ENCODE peak calls at places on chromosomes 1 and 21, in eight cellular contexts. G is fibroblast of the aortic adventitia; W is A549; C is activated CD8-positive, alpha-beta T cell treated with anti-CD3 and anti-CD28 coated beads for 36 hours; X is cardiac muscle cell; S is lower lobe of right lung; I is GM06990; V is CD4-positive, alpha-beta T cell. B is an unnamed sample.
A peak's percentile ranks its signal among the peaks of the same experiment; 100 is the strongest.

GRCh38 chr1:33321178-33321577 is 280 bp upstream of the A3GALT2 start:
- DNase-seq in V (no peak), G (no peak), C (no peak), X (no peak), W (no peak), I (no peak), S (peak; percentile 16), B (no peak)

GRCh38 chr1:149885364-149886111 is 13.8 kb upstream of the BOLA1 start:
- DNase-seq in C (peak; percentile 88), G (peak; percentile 83), S (peak; percentile 93), I (peak; percentile 86), W (peak; percentile 88), V (peak; percentile 54), X (peak; percentile 81), B (peak; percentile 93)

GRCh38 chr1:228034954-228035837 is 28.4 kb downstream of the WNT3A start:
- DNase-seq in X (no peak), S (no peak), V (no peak), C (no peak), I (no peak), G (no peak), W (no peak), B (no peak)

GRCh38 chr1:68107771-68108170 is 57.3 kb upstream of the DIRAS3 start:
- DNase-seq in W (no peak), V (no peak), S (no peak), G (peak; percentile 61), I (no peak), X (peak; percentile 54), C (no peak), B (no peak)

GRCh38 chr21:44304041-44304738 is 4.3 kb downstream of the PFKL start:
- DNase-seq in I (no peak), X (no peak), C (no peak), G (no peak), W (no peak), V (no peak), S (no peak), B (no peak)

GRCh38 chr1:70038025-70038424 is 167.4 kb downstream of the LRRC40 start:
- DNase-seq in C (no peak), W (no peak), I (no peak), S (no peak), X (peak; percentile 33), V (no peak), G (no peak), B (no peak)

GRCh38 chr1:157088607-157089006 is 11.0 kb downstream of the ETV3L start:
- DNase-seq in I (no peak), C (no peak), X (no peak), W (no peak), G (no peak), V (no peak), S (no peak), B (peak; percentile 59)

GRCh38 chr1:22645936-22646335 is 2.5 kb downstream of the C1QC start:
- DNase-seq in S (peak; percentile 73), W (no peak), C (no peak), V (no peak), I (no peak), G (no peak), X (no peak), B (no peak)

GRCh38 chr21:46062471-46063211 is 35.3 kb upstream of the COL6A2 start:
- DNase-seq in I (no peak), C (no peak), V (no peak), W (no peak), G (no peak), X (no peak), S (no peak), B (no peak)

GRCh38 chr1:45884700-45885099 is 81.3 kb downstream of the MAST2 start:
- DNase-seq in X (no peak), C (no peak), W (peak; percentile 55), G (no peak), I (no peak), S (no peak), V (no peak), B (peak; percentile 63)

GRCh38 chr21:26001356-26001755 is 169.2 kb downstream of the APP start:
- DNase-seq in S (no peak), V (no peak), W (no peak), C (no peak), I (no peak), X (no peak), G (no peak), B (no peak)

GRCh38 chr1:58456470-58456869 is 90.1 kb downstream of the OMA1 start:
- DNase-seq in W (no peak), V (no peak), S (no peak), X (no peak), C (no peak), I (no peak), G (peak; percentile 51), B (no peak)

GRCh38 chr21:25647632-25648031 is 8.6 kb downstream of the JAM2 start:
- DNase-seq in X (no peak), W (no peak), G (no peak), V (no peak), S (no peak), I (no peak), C (no peak), B (no peak)

GRCh38 chr1:77514871-77515776 is 167.3 kb downstream of the ZZZ3 start:
- DNase-seq in I (no peak), G (peak; percentile 36), V (no peak), S (no peak), W (peak; percentile 19), C (no peak), X (peak; percentile 79), B (no peak)

GRCh38 chr1:22969224-22969829 is 3.3 kb downstream of the LACTBL1 start:
- DNase-seq in W (peak; percentile 24), C (no peak), I (no peak), S (no peak), X (peak; percentile 85), G (peak; percentile 72), V (no peak), B (peak; percentile 75)

DNA sequence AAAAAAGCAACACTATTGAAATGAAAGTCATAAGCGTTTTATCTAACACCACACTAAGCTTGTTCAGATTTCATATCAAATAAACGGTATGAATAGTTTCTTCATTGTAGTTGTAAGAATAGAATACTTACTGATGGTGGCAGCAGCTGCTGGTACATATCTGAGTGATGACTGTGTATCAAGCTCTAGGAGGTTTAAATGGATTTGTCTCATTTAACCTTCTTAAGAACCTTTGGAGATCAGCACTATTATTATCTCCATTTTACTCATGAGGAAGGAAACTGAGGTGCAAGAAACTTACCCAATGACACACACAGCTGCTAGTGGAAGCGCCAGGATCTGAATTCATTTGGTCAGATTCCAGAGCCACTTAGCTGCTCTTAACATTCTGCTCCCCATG is 104.0 kb downstream of the EIF4G3 start:
- DNase-seq in X (peak; percentile 56), V (no peak), I (no peak), C (no peak), S (no peak), W (no peak), G (peak; percentile 52), B (no peak)
- TF ChIP-seq CTCF in X (no peak), V (no peak), I (no peak), C (no peak), S (no peak), W (no peak), G (no peak), B (no peak)

DNA sequence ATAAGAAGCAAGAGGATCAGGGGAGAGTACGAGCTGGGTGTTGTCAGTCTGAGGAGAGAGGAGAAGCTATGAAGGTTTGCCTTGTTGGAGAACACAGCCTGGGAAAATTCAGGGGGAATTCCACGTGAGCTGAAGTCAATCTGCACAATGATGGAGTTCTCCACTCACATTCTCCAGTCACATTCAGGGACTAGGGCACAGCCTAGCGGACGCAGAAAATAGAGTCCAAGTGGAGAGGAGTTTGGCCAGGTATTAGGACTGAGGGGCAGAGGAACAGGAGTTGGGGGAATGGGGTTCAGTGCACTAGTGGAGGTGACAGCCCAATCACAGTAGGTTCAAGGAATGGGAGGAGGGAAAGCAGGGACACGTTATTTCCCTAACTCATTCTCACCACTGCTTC is 124.0 kb downstream of the KCNH1 start:
- DNase-seq in G (no peak), X (no peak), V (no peak), I (no peak), S (no peak), C (no peak), W (no peak), B (no peak)
- TF ChIP-seq CTCF in G (no peak), X (no peak), V (no peak), I (no peak), S (no peak), C (no peak), W (no peak), B (peak; percentile 41)

DNA sequence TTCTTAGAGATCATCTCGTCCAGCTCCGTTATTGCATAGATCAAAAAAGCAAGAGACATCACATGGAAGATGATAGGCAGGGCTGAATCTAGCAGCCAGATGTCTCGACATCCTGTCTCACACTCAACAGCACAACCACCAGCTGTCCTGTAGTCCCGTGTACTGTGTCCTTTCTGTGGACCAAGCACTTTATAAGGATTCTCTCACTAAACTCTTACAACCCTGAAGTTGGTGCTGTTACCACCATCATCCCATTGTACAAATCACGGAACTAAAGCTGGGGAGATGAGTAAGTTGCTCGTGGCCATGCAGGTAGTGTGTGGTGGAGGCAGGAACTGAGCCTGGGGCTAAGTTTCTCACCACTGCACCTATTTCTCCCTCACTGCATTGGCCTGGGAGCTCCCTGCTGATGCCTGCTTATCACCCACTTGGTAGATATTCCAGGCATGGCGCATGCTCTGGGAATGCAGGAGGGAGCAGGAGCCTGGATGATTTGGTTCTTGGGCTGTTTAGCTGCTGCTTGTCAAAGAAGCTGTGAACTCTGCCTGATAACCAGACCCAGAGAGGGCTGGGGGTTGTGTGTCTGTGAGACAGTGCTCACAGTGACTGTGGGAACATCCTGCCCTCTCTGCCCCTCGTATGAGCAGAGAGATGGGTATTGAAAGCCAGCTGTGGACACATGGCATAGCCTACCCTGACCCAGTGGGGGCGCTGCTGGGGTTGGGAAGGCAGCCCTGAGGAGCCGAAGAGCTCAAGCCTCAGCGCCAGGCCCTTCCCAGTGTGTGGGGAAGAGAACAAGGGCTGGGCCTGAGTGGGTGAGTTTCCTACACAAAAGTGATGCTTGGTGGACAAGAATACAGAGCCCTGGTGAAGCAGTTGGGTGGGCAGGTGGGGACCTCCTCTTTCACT is 13.6 kb downstream of the PPFIA4 start:
- DNase-seq in C (peak; percentile 23), G (no peak), V (no peak), W (peak; percentile 35), S (no peak), X (no peak), I (no peak), B (no peak)
- TF ChIP-seq CTCF in C (peak; percentile 35), G (peak; percentile 39), V (no peak), W (no peak), S (no peak), X (peak; percentile 42), I (peak; percentile 29), B (peak; percentile 1)

GRCh38 chr1:118074101-118074500 is 110.9 kb downstream of the SPAG17 start:
- DNase-seq in I (no peak), C (no peak), G (no peak), X (no peak), W (no peak), V (no peak), S (no peak), B (no peak)

GRCh38 chr1:118081387-118081786 is 103.6 kb downstream of the SPAG17 start:
- DNase-seq in X (no peak), G (no peak), W (no peak), C (no peak), V (no peak), I (no peak), S (no peak), B (no peak)

GRCh38 chr1:118082984-118083383 is 102.0 kb downstream of the SPAG17 start:
- DNase-seq in C (no peak), W (no peak), S (no peak), G (no peak), V (no peak), I (no peak), X (no peak), B (no peak)

GRCh38 chr1:118075116-118075515 is 109.9 kb downstream of the SPAG17 start:
- DNase-seq in I (no peak), G (peak; percentile 8), W (no peak), V (no peak), C (no peak), S (no peak), X (peak; percentile 1), B (no peak)

GRCh38 chr1:118077331-118078055 is 107.5 kb downstream of the SPAG17 start:
- DNase-seq in C (no peak), X (peak; percentile 63), G (peak; percentile 69), W (peak; percentile 15), I (no peak), S (no peak), V (no peak), B (no peak)
- TF ChIP-seq CTCF in C (peak; percentile 12), X (peak; percentile 55), G (peak; percentile 57), W (peak; percentile 41), I (no peak), S (peak; percentile 33), V (no peak), B (peak; percentile 54)